ENCODE peak calls at places on chromosomes 2 and 18, in six cellular contexts. J, A, V, U, F and G are unnamed samples.

GRCh38 chr18:79503891-79504475 is 108.3 kb downstream of the NFATC1 start:
- DNase-seq in J (no peak), A (no peak), V (peak; percentile 10), U (peak; percentile 7), F (peak; percentile 29), G (peak; percentile 22)

GRCh38 chr2:26612522-26613240 is 28.5 kb downstream of the CIB4 start:
- DNase-seq in J (no peak), A (no peak), V (no peak), U (peak; percentile 44), F (peak; percentile 79), G (peak; percentile 74)

GRCh38 chr2:132477436-132477835 is 60.8 kb downstream of the GPR39 start:
- DNase-seq in J (no peak), A (no peak), V (no peak), U (no peak), F (no peak), G (no peak)

GRCh38 chr18:55189972-55190371 is 230.7 kb upstream of the CCDC68 start:
- DNase-seq in J (no peak), A (no peak), V (no peak), U (no peak), F (no peak), G (no peak)

GRCh38 chr2:212929116-212929515 is 222.3 kb downstream of the IKZF2 start:
- DNase-seq in J (no peak), A (no peak), V (no peak), U (no peak), F (no peak), G (no peak)

GRCh38 chr2:236376566-236377244 is 112.5 kb upstream of the ASB18 start:
- DNase-seq in J (no peak), A (no peak), V (no peak), U (no peak), F (no peak), G (no peak)

GRCh38 chr18:9705183-9705864 is 2.8 kb upstream of the RAB31 start:
- DNase-seq in J (no peak), A (no peak), V (no peak), U (no peak), F (no peak), G (no peak)

GRCh38 chr2:10895231-10895630 is 16.5 kb upstream of the KCNF1 start:
- DNase-seq in J (no peak), A (no peak), V (no peak), U (no peak), F (peak; percentile 9), G (peak; percentile 35)

GRCh38 chr2:202703091-202703490 is 68.3 kb downstream of the FAM117B start:
- DNase-seq in J (no peak), A (no peak), V (no peak), U (no peak), F (no peak), G (no peak)

GRCh38 chr2:24724111-24724775 is 68.9 kb downstream of the PTRHD1 start:
- DNase-seq in J (no peak), A (no peak), V (no peak), U (no peak), F (no peak), G (no peak)

GRCh38 chr2:216857131-216857550 is 2.7 kb downstream of the TNP1 start:
- DNase-seq in J (no peak), A (no peak), V (no peak), U (no peak), F (no peak), G (no peak)

GRCh38 chr2:10232096-10232815 is 70.4 kb upstream of the HPCAL1 start:
- DNase-seq in J (no peak), A (no peak), V (peak; percentile 37), U (no peak), F (peak; percentile 40), G (no peak)

GRCh38 chr2:71299507-71299906 is 32.1 kb upstream of the ZNF638 start:
- DNase-seq in J (no peak), A (no peak), V (no peak), U (no peak), F (no peak), G (no peak)

GRCh38 chr2:29769847-29770246 is 151.5 kb downstream of the ALK start:
- DNase-seq in J (no peak), A (no peak), V (no peak), U (no peak), F (no peak), G (no peak)

GRCh38 chr2:158202151-158202778 is 100.6 kb downstream of the UPP2 start:
- DNase-seq in J (no peak), A (no peak), V (no peak), U (no peak), F (no peak), G (no peak)

GRCh38 chr2:214126135-214126534 is 284.7 kb upstream of the VWC2L start:
- DNase-seq in J (no peak), A (no peak), V (no peak), U (no peak), F (no peak), G (no peak)

GRCh38 chr18:79405781-79406575 is 10.2 kb downstream of the NFATC1 start:
- DNase-seq in J (peak; percentile 85), A (no peak), V (peak; percentile 84), U (peak; percentile 32), F (no peak), G (no peak)

GRCh38 chr18:47953471-47953931 is 23.0 kb upstream of the SMAD2 start:
- DNase-seq in J (peak; percentile 61), A (peak; percentile 30), V (peak; percentile 52), U (no peak), F (peak; percentile 84), G (no peak)

GRCh38 chr2:118062669-118063068 is 25.6 kb upstream of the INSIG2 start:
- DNase-seq in J (no peak), A (no peak), V (no peak), U (no peak), F (no peak), G (no peak)

GRCh38 chr2:10434885-10435419 is 13.2 kb downstream of the ODC1 start:
- DNase-seq in J (peak; percentile 85), A (peak; percentile 79), V (peak; percentile 85), U (peak; percentile 75), F (no peak), G (no peak)

GRCh38 chr2:117123362-117123761 is 691.1 kb upstream of the DDX18 start:
- DNase-seq in J (no peak), A (no peak), V (no peak), U (no peak), F (no peak), G (no peak)

GRCh38 chr18:50973367-50974126 is 5.7 kb downstream of the ELAC1 start:
- DNase-seq in J (no peak), A (peak; percentile 23), V (no peak), U (no peak), F (no peak), G (no peak)

GRCh38 chr2:48600204-48600813 is 17.3 kb upstream of the GTF2A1L start:
- DNase-seq in J (no peak), A (no peak), V (no peak), U (no peak), F (no peak), G (no peak)

GRCh38 chr2:129716781-129717559 is 262.5 kb upstream of the RAB6C start:
- DNase-seq in J (no peak), A (no peak), V (no peak), U (no peak), F (no peak), G (no peak)

GRCh38 chr2:10332402-10333246 is 29.9 kb downstream of the HPCAL1 start:
- DNase-seq in J (no peak), A (no peak), V (peak; percentile 54), U (no peak), F (no peak), G (no peak)

GRCh38 chr2:190267302-190267701 is 52.3 kb downstream of the HIBCH start:
- DNase-seq in J (no peak), A (no peak), V (no peak), U (no peak), F (no peak), G (no peak)

GRCh38 chr2:233600361-233600760 is 17.1 kb upstream of the UGT1A8 start:
- DNase-seq in J (no peak), A (no peak), V (no peak), U (no peak), F (no peak), G (no peak)
- H3K27ac ChIP-seq in J (no peak overlapping the region), A (no peak overlapping the region), V (no peak overlapping the region), U (no peak overlapping the region), F (no peak overlapping the region), G (no peak overlapping the region)

GRCh38 chr2:3490191-3491158 is 28.9 kb downstream of the ADI1 start:
- DNase-seq in J (peak; percentile 43), A (no peak), V (peak; percentile 40), U (no peak), F (no peak), G (peak; percentile 62)

GRCh38 chr2:3489449-3490115 is 29.7 kb downstream of the ADI1 start:
- DNase-seq in J (peak; percentile 48), A (no peak), V (peak; percentile 37), U (no peak), F (no peak), G (no peak)

GRCh38 chr2:3487432-3487831 is 31.9 kb downstream of the ADI1 start:
- DNase-seq in J (peak; percentile 52), A (no peak), V (peak; percentile 29), U (no peak), F (no peak), G (no peak)

GRCh38 chr2:3487931-3488554 is 31.3 kb downstream of the ADI1 start:
- DNase-seq in J (peak; percentile 31), A (no peak), V (peak; percentile 30), U (no peak), F (no peak), G (no peak)

DNA sequence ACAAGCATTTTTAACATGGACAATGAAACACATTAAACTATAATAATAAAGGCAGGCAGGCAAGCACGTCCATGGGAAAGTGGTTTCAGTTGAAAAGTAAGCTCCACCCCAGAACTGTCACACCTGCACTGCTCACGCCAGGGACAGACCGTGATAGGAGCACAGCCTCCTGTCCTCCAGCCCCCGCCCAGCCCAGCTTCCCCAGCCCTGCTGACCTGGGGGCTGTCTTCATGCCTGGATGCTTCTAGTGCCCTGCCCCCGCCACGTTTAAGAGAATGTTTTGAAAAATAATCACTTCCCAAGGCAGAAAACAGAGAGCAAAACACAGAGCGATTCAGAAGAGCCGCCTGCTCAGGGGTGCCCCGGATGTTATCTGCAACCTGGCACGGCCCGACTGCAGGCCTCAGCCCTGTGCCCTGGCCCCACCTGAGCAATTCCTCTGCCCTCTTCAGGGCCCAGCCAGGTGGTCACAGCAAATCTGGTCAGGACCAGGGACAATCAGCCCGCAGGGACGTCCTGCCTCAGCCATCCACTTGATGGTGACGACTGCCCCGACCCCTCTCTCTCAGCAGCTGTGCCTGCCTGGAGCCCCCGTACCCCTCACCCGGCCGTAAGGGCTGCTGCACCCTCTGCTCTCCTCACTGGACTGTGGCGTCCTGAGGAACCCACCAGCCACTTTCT is 30.4 kb downstream of the ADI1 start:
- DNase-seq in J (peak; percentile 28), A (no peak), V (peak; percentile 40), U (no peak), F (no peak), G (no peak)
- H3K4me3 ChIP-seq in J (no peak overlapping the region), A (no peak overlapping the region), V (no peak overlapping the region), U (no peak overlapping the region), F (no peak overlapping the region), G (no peak overlapping the region)

DNA sequence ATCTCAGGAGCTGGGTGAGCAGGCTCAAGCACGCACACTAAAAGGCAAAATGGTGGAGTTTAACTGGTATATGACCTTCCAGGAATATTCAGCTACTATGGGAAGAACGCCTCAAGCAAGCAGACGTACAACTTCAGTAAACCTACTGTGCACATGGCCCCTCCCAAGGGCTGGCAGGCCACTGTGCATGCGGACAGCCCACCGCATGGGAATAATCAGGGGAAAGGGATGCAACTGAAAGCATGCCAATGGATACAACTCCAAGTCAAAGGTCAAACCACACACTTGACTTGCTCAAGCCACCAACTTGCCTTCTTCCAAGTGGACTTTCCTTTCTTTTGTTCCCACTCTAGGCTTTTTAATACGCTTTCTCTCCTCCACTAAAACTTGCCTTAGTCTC is 121.6 kb upstream of the SNTG2 start:
- DNase-seq in J (no peak), A (no peak), V (no peak), U (no peak), F (no peak), G (no peak)
- TF ChIP-seq CTCF in J (no peak), A (no peak), V (no peak), U (no peak), F (no peak), G (no peak)

GRCh38 chr2:174014021-174014698 is 49.0 kb upstream of the SP3 start:
- DNase-seq in J (no peak), A (no peak), V (no peak), U (no peak), F (no peak), G (no peak)
- H3K27ac ChIP-seq in J (peak overlapping the region; percentile 79), A (no peak overlapping the region), V (peak overlapping the region; percentile 90), U (peak overlapping the region; percentile 86), F (peak overlapping the region; percentile 97), G (peak overlapping the region; percentile 83)